ENCODE peak calls at places on chromosome 1, in seven cellular contexts. X is psoas muscle, L is ovary, P is left ventricle myocardium inferior, J is thoracic aorta, Z is mesenchymal stem cell, S is lower lobe of right lung. W is an unnamed sample.

GRCh38 chr1:53957231-53957818 is 11.2 kb downstream of the LRRC42 start:
- DNase-seq in P (no peak), Z (peak; percentile 51), X (no peak), L (no peak), J (no peak), S (no peak), W (no peak)

GRCh38 chr1:109979489-109980091 is 5.0 kb upstream of the AHCYL1 start:
- DNase-seq in L (no peak), S (no peak), P (no peak), J (no peak), X (peak; percentile 49), Z (peak; percentile 83), W (no peak)

GRCh38 chr1:19811206-19811851 is 3.8 kb downstream of the RNF186 start:
- DNase-seq in P (peak; percentile 29), S (peak; percentile 59), X (peak; percentile 59), L (no peak), J (no peak), Z (peak; percentile 44), W (peak; percentile 19)

GRCh38 chr1:182122855-182123254 is 61.3 kb upstream of the ZNF648 start:
- DNase-seq in L (no peak), P (no peak), Z (no peak), J (no peak), S (no peak), X (no peak), W (no peak)

GRCh38 chr1:109769335-109770078 is 5.8 kb upstream of the EPS8L3 start:
- DNase-seq in X (peak; percentile 28), P (peak; percentile 7), L (peak; percentile 17), Z (peak; percentile 69), J (no peak), S (peak; percentile 2), W (no peak)

GRCh38 chr1:8879348-8880067 is 1.0 kb upstream of the ENO1 start:
- DNase-seq in J (no peak), Z (no peak), X (no peak), L (no peak), P (peak; percentile 69), S (no peak), W (no peak)

GRCh38 chr1:53606197-53607095 is 132.5 kb downstream of the GLIS1 start:
- DNase-seq in S (peak; percentile 29), J (no peak), P (no peak), Z (no peak), X (no peak), L (no peak), W (no peak)

GRCh38 chr1:63784083-63784482 is 10.3 kb downstream of the ROR1 start:
- DNase-seq in S (no peak), X (no peak), J (no peak), P (no peak), Z (no peak), L (no peak), W (no peak)

GRCh38 chr1:218281285-218281684 is 3.8 kb upstream of the RRP15 start:
- DNase-seq in Z (no peak), J (no peak), X (no peak), P (no peak), S (no peak), L (no peak), W (no peak)

GRCh38 chr1:160342520-160342919 is 530 bp downstream of the COPA start:
- DNase-seq in J (no peak), Z (peak; percentile 40), L (no peak), X (no peak), S (no peak), P (no peak), W (no peak)

GRCh38 chr1:244209955-244210354 is 158.9 kb downstream of the ZBTB18 start:
- DNase-seq in J (no peak), S (no peak), L (no peak), P (no peak), X (no peak), Z (peak; percentile 15), W (no peak)

GRCh38 chr1:92994105-92994712 is 32.9 kb upstream of the DIPK1A start:
- DNase-seq in Z (peak; percentile 83), X (no peak), S (no peak), J (peak; percentile 67), L (peak; percentile 39), P (no peak), W (peak; percentile 22)

GRCh38 chr1:177511036-177511435 is 340.3 kb downstream of the BRINP2 start:
- DNase-seq in Z (no peak), X (no peak), P (no peak), S (no peak), J (no peak), L (no peak), W (no peak)

GRCh38 chr1:24173638-24174325 is 13.3 kb downstream of the IFNLR1 start:
- DNase-seq in Z (no peak), X (no peak), S (no peak), J (no peak), L (no peak), P (no peak), W (no peak)

GRCh38 chr1:3522564-3523270 is 68.3 kb downstream of the ARHGEF16 start:
- DNase-seq in X (no peak), S (no peak), J (no peak), L (no peak), Z (no peak), P (no peak), W (no peak)

GRCh38 chr1:222926566-222926965 is 111.7 kb downstream of the DISP1 start:
- DNase-seq in J (no peak), S (no peak), P (no peak), Z (peak; percentile 69), X (no peak), L (no peak), W (no peak)

GRCh38 chr1:75053207-75053606 is 81.0 kb upstream of the LHX8 start:
- DNase-seq in X (no peak), S (no peak), P (no peak), J (no peak), Z (peak; percentile 4), L (no peak), W (no peak)

GRCh38 chr1:82921759-82922158 is 1077.2 kb downstream of the TTLL7 start:
- DNase-seq in Z (no peak), L (no peak), J (no peak), X (no peak), P (no peak), S (no peak), W (no peak)

GRCh38 chr1:82919828-82920227 is 1079.1 kb downstream of the TTLL7 start:
- DNase-seq in P (no peak), Z (peak; percentile 49), J (no peak), X (no peak), S (no peak), L (no peak), W (no peak)

GRCh38 chr1:82923957-82924356 is 1075.0 kb downstream of the TTLL7 start:
- DNase-seq in P (no peak), Z (no peak), X (no peak), S (no peak), J (no peak), L (no peak), W (no peak)

DNA sequence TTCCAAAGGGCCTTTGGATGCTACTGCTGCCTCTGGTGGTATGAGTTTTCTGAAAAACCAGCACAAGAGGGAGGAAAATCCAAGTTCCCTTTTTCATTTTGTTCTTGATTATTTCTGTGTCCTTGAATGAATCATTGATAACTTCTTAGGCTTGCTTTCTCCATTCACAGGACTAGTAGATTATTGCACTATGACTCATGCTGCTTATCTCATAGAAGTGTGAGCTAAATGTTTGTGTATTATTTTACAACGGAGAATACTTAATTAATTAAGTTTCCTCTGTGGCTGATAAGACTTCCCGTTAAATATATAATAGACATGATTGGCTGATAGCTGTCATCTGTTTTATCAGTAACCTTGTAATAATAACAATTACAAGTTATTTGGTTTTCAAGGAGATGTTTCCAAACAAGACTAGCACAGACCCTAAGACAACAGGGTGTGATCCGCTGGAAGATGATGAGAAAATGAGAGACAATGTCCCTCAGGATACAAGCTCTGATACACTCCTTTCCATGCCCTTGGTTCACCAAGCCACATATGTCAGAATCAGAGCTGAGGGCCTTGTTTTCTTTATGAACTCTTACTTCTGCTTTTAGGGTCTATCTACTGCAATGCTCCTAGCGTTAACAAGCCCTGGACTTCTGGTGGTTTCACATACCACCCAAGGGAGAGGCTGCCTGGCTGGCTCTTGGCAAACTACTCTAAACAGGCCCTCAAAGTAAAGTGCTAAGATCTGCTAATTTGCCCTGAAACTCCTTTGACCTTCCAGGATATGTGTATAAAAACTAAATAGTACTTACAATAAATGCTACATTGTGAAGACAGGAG is 1078.3 kb downstream of the TTLL7 start:
- DNase-seq in X (no peak), P (no peak), S (no peak), J (no peak), Z (peak; percentile 64), L (no peak), W (no peak)
- H3K9me3 ChIP-seq in X (no peaks in the 10 kb centered on the region), P (no peaks in the 10 kb centered on the region), S (no peaks in the 10 kb centered on the region), J (no peaks in the 10 kb centered on the region), Z (no peaks in the 10 kb centered on the region), L (no peaks in the 10 kb centered on the region), W (no peaks in the 10 kb centered on the region)

DNA sequence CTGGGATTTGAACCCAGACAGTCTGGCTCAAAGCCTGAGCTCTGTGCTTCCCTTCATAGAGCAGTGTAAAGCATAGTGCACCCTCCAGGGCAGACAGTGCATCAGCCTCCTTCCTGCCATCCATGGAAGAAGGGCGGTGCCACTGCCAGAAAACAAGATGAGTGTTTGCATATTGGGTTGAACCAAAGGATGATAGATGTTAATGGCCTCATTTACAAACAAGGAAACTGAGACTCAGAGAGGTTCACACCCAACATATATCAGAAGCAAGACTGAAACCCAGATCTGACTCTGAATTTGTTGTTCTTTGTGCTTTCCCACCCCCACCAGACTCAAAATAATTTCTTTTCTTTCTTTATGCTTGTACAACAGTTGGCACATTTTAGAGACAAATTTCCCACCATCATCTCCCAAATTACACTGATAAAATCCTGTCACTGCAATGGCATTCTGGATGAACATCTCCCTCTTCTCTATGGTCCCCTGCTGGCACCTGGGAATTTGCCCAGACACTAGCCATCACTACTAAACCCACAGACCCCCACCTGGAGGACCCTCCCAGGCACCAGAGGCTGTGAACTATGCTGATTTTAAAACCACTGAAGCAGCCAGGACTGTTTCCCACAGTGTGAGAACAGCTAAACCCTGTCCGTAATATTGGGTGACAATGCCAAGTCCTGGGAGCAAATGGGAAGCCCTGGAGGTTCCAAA is 45.4 kb upstream of the MPZL1 start:
- DNase-seq in P (no peak), S (no peak), J (no peak), X (no peak), L (no peak), Z (no peak), W (no peak)
- H3K9me3 ChIP-seq in P (no peaks in the 10 kb centered on the region), S (no peaks in the 10 kb centered on the region), J (no peaks in the 10 kb centered on the region), X (no peaks in the 10 kb centered on the region), L (no peaks in the 10 kb centered on the region), Z (no peaks in the 10 kb centered on the region), W (no peaks in the 10 kb centered on the region)

GRCh38 chr1:11504599-11504998 is 25.6 kb downstream of the DISP3 start:
- DNase-seq in S (no peak), X (no peak), P (no peak), L (no peak), J (no peak), Z (no peak), W (no peak)
- H3K9me3 ChIP-seq in S (peaks cover 39% of the 10 kb centered on the region), X (peaks cover 21% of the 10 kb centered on the region), P (peaks cover 51% of the 10 kb centered on the region), L (no peaks in the 10 kb centered on the region), J (peaks cover 21% of the 10 kb centered on the region), Z (peaks cover 56% of the 10 kb centered on the region), W (no peaks in the 10 kb centered on the region)

GRCh38 chr1:125085720-125086591 is 3901.2 kb downstream of the SRGAP2C start:
- DNase-seq in S (no peak), L (no peak), X (peak; percentile 33), P (no peak), J (no peak), Z (no peak), W (no peak)

GRCh38 chr1:125087247-125087646 is 3902.5 kb downstream of the SRGAP2C start:
- DNase-seq in J (no peak), L (no peak), Z (no peak), X (peak; percentile 6), P (no peak), S (no peak), W (no peak)

GRCh38 chr1:125087691-125088090 is 3902.9 kb downstream of the SRGAP2C start:
- DNase-seq in P (no peak), S (no peak), L (no peak), X (peak; percentile 12), J (no peak), Z (no peak), W (no peak)

GRCh38 chr1:125086611-125087010 is 3901.8 kb downstream of the SRGAP2C start:
- DNase-seq in L (no peak), J (no peak), X (peak; percentile 26), Z (no peak), P (no peak), S (no peak), W (no peak)
- H3K9me3 ChIP-seq in L (peaks cover 4% of the 10 kb centered on the region), J (peaks cover 10% of the 10 kb centered on the region), X (peaks cover 30% of the 10 kb centered on the region), Z (peaks cover 36% of the 10 kb centered on the region), P (peaks cover 38% of the 10 kb centered on the region), S (peaks cover 29% of the 10 kb centered on the region), W (no peaks in the 10 kb centered on the region)

W was measured in T-helper 17 cell.